ENCODE peak calls at places on chromosomes 13 and 19, in nine cellular contexts. G, H, V, Z, J, L, I, T and D are unnamed samples.

GRCh38 chr13:26707122-26708006 is 53.2 kb downstream of the GPR12 start:
- DNase-seq in G (peak; percentile 18), H (peak; percentile 34), V (peak; percentile 76), Z (no peak), J (no peak), L (peak; percentile 16), I (no peak), T (peak; percentile 88), D (peak; percentile 58)

GRCh38 chr13:20121154-20121515 is 39.7 kb downstream of the GJA3 start:
- DNase-seq in G (no peak), H (no peak), V (no peak), Z (no peak), J (no peak), L (no peak), I (no peak), T (peak; percentile 43), D (no peak)

GRCh38 chr13:24076636-24077035 is 83.9 kb upstream of the SPATA13 start:
- DNase-seq in G (no peak), H (no peak), V (no peak), Z (no peak), J (no peak), L (no peak), I (no peak), T (no peak), D (no peak)

GRCh38 chr13:53198017-53198416 is 169.4 kb downstream of the OLFM4 start:
- DNase-seq in G (no peak), H (no peak), V (peak; percentile 49), Z (no peak), J (no peak), L (no peak), I (no peak), T (no peak), D (no peak)

GRCh38 chr13:97798836-97799235 is 154.6 kb upstream of the IPO5 start:
- DNase-seq in G (no peak), H (no peak), V (no peak), Z (no peak), J (no peak), L (no peak), I (no peak), T (no peak), D (no peak)

GRCh38 chr13:24264976-24265375 is 44.4 kb upstream of the C1QTNF9 start:
- DNase-seq in G (peak; percentile 83), H (no peak), V (no peak), Z (peak; percentile 75), J (no peak), L (no peak), I (no peak), T (no peak), D (no peak)

GRCh38 chr13:24149306-24150032 is 11.1 kb upstream of the SPATA13 start:
- DNase-seq in G (no peak), H (peak; percentile 49), V (no peak), Z (no peak), J (no peak), L (peak; percentile 41), I (no peak), T (no peak), D (no peak)

GRCh38 chr19:31784631-31785237 is 435.5 kb upstream of the TSHZ3 start:
- DNase-seq in G (no peak), H (peak; percentile 20), V (peak; percentile 39), Z (no peak), J (no peak), L (peak; percentile 22), I (no peak), T (peak; percentile 52), D (no peak)

GRCh38 chr19:40302224-40303011 is 17.3 kb upstream of the AKT2 start:
- DNase-seq in G (no peak), H (no peak), V (no peak), Z (no peak), J (no peak), L (no peak), I (no peak), T (no peak), D (no peak)

GRCh38 chr19:49556412-49557398 is 23.7 kb downstream of the NOSIP start:
- DNase-seq in G (no peak), H (peak; percentile 29), V (peak; percentile 18), Z (no peak), J (no peak), L (no peak), I (no peak), T (peak; percentile 92), D (no peak)

GRCh38 chr19:52600639-52601024 is 30.5 kb downstream of the ZNF701 start:
- DNase-seq in G (no peak), H (no peak), V (no peak), Z (peak; percentile 54), J (no peak), L (no peak), I (peak; percentile 76), T (no peak), D (no peak)

DNA sequence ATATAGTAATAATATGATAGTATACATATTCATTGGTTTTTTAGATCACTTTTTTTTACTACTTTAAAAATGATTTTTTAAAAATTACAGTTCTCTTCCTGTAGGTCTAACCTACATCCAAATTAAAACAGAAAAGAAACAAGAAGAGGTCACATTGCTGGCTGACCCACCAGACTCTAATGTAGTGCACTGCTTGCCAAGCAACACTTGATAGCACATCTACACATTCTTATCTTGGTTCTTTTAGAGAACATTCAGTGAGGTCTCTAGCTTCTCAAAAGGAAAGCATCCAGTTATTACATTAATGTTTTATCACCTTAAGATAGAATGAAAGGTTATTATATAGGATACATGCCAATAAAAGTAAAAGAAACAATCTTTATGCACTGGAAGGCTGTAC is 35.6 kb downstream of the NDFIP2 start:
- DNase-seq in G (no peak), H (no peak), V (no peak), Z (no peak), J (no peak), L (no peak), I (no peak), T (no peak), D (no peak)
- H3K27ac ChIP-seq in G (no peak overlapping the region), H (no peak overlapping the region), V (no peak overlapping the region), Z (no peak overlapping the region), J (no peak overlapping the region), L (no peak overlapping the region), I (no peak overlapping the region), T (no peak overlapping the region), D (no peak overlapping the region)

GRCh38 chr19:13839938-13840750 is 36.8 kb upstream of the NANOS3 start:
- DNase-seq in G (peak; percentile 53), H (peak; percentile 41), V (no peak), Z (peak; percentile 81), J (no peak), L (no peak), I (peak; percentile 91), T (peak; percentile 51), D (no peak)

GRCh38 chr19:13838943-13839192 is 38.1 kb upstream of the NANOS3 start:
- DNase-seq in G (no peak), H (no peak), V (no peak), Z (peak; percentile 94), J (peak; percentile 85), L (no peak), I (no peak), T (peak; percentile 58), D (no peak)

GRCh38 chr19:13840751-13841338 is 36.1 kb upstream of the NANOS3 start:
- DNase-seq in G (no peak), H (no peak), V (no peak), Z (no peak), J (no peak), L (no peak), I (no peak), T (no peak), D (no peak)

GRCh38 chr19:13838071-13838942 is 38.6 kb upstream of the NANOS3 start:
- DNase-seq in G (no peak), H (no peak), V (no peak), Z (no peak), J (no peak), L (no peak), I (no peak), T (no peak), D (no peak)

DNA sequence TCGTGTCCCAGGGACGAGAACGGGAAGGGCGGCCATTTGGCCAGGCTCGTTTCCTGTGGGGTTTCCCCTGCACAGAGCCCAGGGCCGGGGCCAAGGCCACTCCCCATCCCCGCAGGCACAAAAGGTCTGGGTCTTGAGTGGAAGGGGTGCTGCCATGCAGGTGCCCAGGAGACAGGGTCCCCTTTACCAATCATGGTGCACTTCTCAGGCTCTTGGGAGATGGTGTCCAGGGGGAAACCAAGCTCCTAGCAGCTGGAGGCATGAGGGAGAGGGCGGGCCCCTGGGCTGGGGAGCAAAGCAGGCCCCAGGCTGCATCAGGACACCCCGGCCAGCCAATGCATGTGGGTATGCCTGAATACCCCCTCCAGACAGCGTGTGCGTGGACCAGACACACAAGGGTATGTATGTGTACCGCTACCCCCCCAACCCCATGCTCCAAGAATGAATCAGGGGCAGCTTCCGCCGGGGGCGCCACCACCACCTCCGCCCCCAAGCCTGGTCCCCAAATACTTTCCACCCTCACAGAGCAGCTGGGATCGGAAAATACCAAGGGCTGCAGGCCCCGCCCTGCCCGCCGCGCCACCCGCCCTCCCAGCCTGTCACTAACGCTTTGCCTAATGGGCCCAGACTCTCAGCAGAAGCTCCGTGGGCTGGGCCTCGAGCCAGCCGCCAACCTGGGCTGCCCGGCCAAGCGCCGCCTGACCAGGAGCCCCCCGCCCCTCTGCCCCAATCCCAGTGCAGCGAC is 37.6 kb upstream of the NANOS3 start:
- DNase-seq in G (peak; percentile 79), H (peak; percentile 88), V (peak; percentile 44), Z (peak; percentile 91), J (peak; percentile 77), L (peak; percentile 78), I (peak; percentile 87), T (peak; percentile 88), D (no peak)
- H3K27ac ChIP-seq in G (peak overlapping the region; percentile 97), H (peak overlapping the region; percentile 100), V (no peak overlapping the region), Z (peak overlapping the region; percentile 100), J (peak overlapping the region; percentile 99), L (peak overlapping the region; percentile 97), I (peak overlapping the region; percentile 99), T (peak overlapping the region; percentile 38), D (peak overlapping the region; percentile 81)

DNA sequence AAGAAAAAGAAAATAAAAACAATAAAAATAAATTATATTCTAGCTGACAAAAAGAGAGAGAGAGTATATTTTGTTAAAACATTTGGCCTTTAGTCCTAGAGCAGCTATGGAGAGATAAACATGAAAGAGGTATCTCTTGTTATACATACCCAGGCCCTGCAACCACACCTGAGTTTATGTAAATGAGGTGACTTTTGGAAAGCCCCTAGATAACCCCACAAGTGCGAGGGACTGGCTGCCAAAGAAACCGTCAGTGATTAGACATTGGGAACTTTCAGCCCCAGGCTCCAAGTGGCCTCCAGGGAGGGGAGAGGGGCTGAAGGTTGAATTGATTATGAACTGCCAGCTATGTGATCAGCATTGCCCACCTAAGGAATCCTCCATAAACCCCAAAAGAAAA is 2.1 kb upstream of the NLRP7 start:
- DNase-seq in G (no peak), H (no peak), V (no peak), Z (no peak), J (no peak), L (no peak), I (no peak), T (no peak), D (no peak)
- H3K27ac ChIP-seq in G (no peak overlapping the region), H (no peak overlapping the region), V (no peak overlapping the region), Z (no peak overlapping the region), J (no peak overlapping the region), L (no peak overlapping the region), I (no peak overlapping the region), T (no peak overlapping the region), D (no peak overlapping the region)

DNA sequence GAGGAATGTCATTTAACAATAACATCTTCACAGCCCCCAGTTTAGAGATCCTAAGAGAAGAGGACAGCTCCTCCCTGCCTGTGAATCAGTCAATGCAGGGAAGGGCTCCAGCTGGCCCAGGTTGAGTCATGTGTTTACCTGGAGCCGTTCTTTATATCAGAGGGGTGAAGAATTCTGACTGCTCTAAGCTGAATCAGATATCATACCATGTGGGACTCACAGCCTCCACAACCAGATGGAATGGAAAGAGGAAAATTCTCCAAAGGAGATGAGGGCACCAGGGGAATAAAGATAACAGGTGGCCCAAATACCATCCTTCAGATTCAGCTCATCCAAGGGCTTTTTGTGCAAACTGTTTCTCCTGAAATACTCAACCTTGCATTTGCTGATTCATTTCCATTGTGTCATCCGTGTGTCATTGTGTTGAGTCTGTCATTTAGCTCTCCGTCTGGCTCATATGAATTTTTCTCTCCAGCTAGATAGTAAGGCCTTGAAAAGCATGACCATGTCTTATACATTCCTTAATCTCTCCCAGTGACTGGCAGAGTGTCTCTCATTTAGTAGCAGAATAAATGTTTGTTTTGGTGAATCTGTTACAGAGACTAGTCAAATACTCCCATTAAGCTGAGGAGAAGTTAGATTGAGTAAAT is 217.9 kb downstream of the RFC3 start:
- DNase-seq in G (no peak), H (peak; percentile 39), V (no peak), Z (no peak), J (no peak), L (no peak), I (no peak), T (no peak), D (no peak)
- H3K27ac ChIP-seq in G (no peak overlapping the region), H (no peak overlapping the region), V (no peak overlapping the region), Z (no peak overlapping the region), J (no peak overlapping the region), L (no peak overlapping the region), I (no peak overlapping the region), T (no peak overlapping the region), D (no peak overlapping the region)